ENCODE peak calls at places on chromosomes 11 and 22, in four cellular contexts. One of them, this sample, is unnamed.

GRCh38 chr22:21916309-21916918 is 36.2 kb downstream of the PPM1F start:
- DNase-seq in lung: no peak
- DNase-seq in NCI-H774: no peak
- DNase-seq in stimulated activated CD4-positive, alpha-beta T cell treated with anti-CD3 and anti-CD28 coated beads, Interleukin-12 subunit alpha, Interleukin-12 subunit beta, amount 100 ng/mL, for 24 hours: no peak
- DNase-seq in this sample: no peak

GRCh38 chr11:65432686-65433582 is 10.3 kb downstream of the NEAT1 start:
- DNase-seq in lung: no peak
- DNase-seq in NCI-H774: no peak
- DNase-seq in stimulated activated CD4-positive, alpha-beta T cell treated with anti-CD3 and anti-CD28 coated beads, Interleukin-12 subunit alpha, Interleukin-12 subunit beta, amount 100 ng/mL, for 24 hours: no peak
- DNase-seq in this sample: no peak

GRCh38 chr11:63635762-63636465 is 21.7 kb upstream of the PLAAT3 start:
- DNase-seq in lung: peak; percentile 59
- DNase-seq in NCI-H774: peak; percentile 30
- DNase-seq in stimulated activated CD4-positive, alpha-beta T cell treated with anti-CD3 and anti-CD28 coated beads, Interleukin-12 subunit alpha, Interleukin-12 subunit beta, amount 100 ng/mL, for 24 hours: peak; percentile 15
- DNase-seq in this sample: peak; percentile 83

GRCh38 chr11:126834573-126834972 is 166.0 kb downstream of the KIRREL3 start:
- DNase-seq in lung: no peak
- DNase-seq in NCI-H774: peak; percentile 7
- DNase-seq in stimulated activated CD4-positive, alpha-beta T cell treated with anti-CD3 and anti-CD28 coated beads, Interleukin-12 subunit alpha, Interleukin-12 subunit beta, amount 100 ng/mL, for 24 hours: no peak
- DNase-seq in this sample: no peak

GRCh38 chr11:2097356-2097997 is 41.7 kb downstream of the IGF2 start:
- DNase-seq in lung: peak; percentile 44
- DNase-seq in NCI-H774: no peak
- DNase-seq in stimulated activated CD4-positive, alpha-beta T cell treated with anti-CD3 and anti-CD28 coated beads, Interleukin-12 subunit alpha, Interleukin-12 subunit beta, amount 100 ng/mL, for 24 hours: no peak
- DNase-seq in this sample: peak; percentile 92

GRCh38 chr11:68999093-68999747 is 13.8 kb downstream of the MRGPRF start:
- DNase-seq in lung: no peak
- DNase-seq in NCI-H774: no peak
- DNase-seq in stimulated activated CD4-positive, alpha-beta T cell treated with anti-CD3 and anti-CD28 coated beads, Interleukin-12 subunit alpha, Interleukin-12 subunit beta, amount 100 ng/mL, for 24 hours: no peak
- DNase-seq in this sample: no peak

GRCh38 chr11:9250139-9250582 is 15.0 kb downstream of the DENND5A start:
- DNase-seq in lung: no peak
- DNase-seq in NCI-H774: no peak
- DNase-seq in stimulated activated CD4-positive, alpha-beta T cell treated with anti-CD3 and anti-CD28 coated beads, Interleukin-12 subunit alpha, Interleukin-12 subunit beta, amount 100 ng/mL, for 24 hours: no peak
- DNase-seq in this sample: no peak

GRCh38 chr11:69642549-69642912 is 1.6 kb downstream of the CCND1 start:
- DNase-seq in lung: no peak
- DNase-seq in NCI-H774: no peak
- DNase-seq in stimulated activated CD4-positive, alpha-beta T cell treated with anti-CD3 and anti-CD28 coated beads, Interleukin-12 subunit alpha, Interleukin-12 subunit beta, amount 100 ng/mL, for 24 hours: no peak
- DNase-seq in this sample: peak; percentile 60

GRCh38 chr11:45252134-45252856 is 33.8 kb downstream of the SYT13 start:
- DNase-seq in lung: no peak
- DNase-seq in NCI-H774: no peak
- DNase-seq in stimulated activated CD4-positive, alpha-beta T cell treated with anti-CD3 and anti-CD28 coated beads, Interleukin-12 subunit alpha, Interleukin-12 subunit beta, amount 100 ng/mL, for 24 hours: no peak
- DNase-seq in this sample: peak; percentile 75

GRCh38 chr22:41913842-41914534 is 886 bp downstream of the SHISA8 start:
- DNase-seq in lung: no peak
- DNase-seq in NCI-H774: no peak
- DNase-seq in stimulated activated CD4-positive, alpha-beta T cell treated with anti-CD3 and anti-CD28 coated beads, Interleukin-12 subunit alpha, Interleukin-12 subunit beta, amount 100 ng/mL, for 24 hours: no peak
- DNase-seq in this sample: peak; percentile 74

GRCh38 chr11:66687831-66688281 is 10.2 kb upstream of the RBM4B start:
- DNase-seq in lung: no peak
- DNase-seq in NCI-H774: no peak
- DNase-seq in stimulated activated CD4-positive, alpha-beta T cell treated with anti-CD3 and anti-CD28 coated beads, Interleukin-12 subunit alpha, Interleukin-12 subunit beta, amount 100 ng/mL, for 24 hours: no peak
- DNase-seq in this sample: no peak

GRCh38 chr11:131375421-131375820 is 5.0 kb downstream of the NTM start:
- DNase-seq in lung: no peak
- DNase-seq in NCI-H774: no peak
- DNase-seq in stimulated activated CD4-positive, alpha-beta T cell treated with anti-CD3 and anti-CD28 coated beads, Interleukin-12 subunit alpha, Interleukin-12 subunit beta, amount 100 ng/mL, for 24 hours: no peak
- DNase-seq in this sample: no peak

GRCh38 chr11:105968021-105968697 is 53.9 kb downstream of the MSANTD4 start:
- DNase-seq in lung: no peak
- DNase-seq in NCI-H774: no peak
- DNase-seq in stimulated activated CD4-positive, alpha-beta T cell treated with anti-CD3 and anti-CD28 coated beads, Interleukin-12 subunit alpha, Interleukin-12 subunit beta, amount 100 ng/mL, for 24 hours: no peak
- DNase-seq in this sample: no peak

GRCh38 chr22:50148991-50149721 is 21.4 kb upstream of the PANX2 start:
- DNase-seq in lung: peak; percentile 67
- DNase-seq in NCI-H774: no peak
- DNase-seq in stimulated activated CD4-positive, alpha-beta T cell treated with anti-CD3 and anti-CD28 coated beads, Interleukin-12 subunit alpha, Interleukin-12 subunit beta, amount 100 ng/mL, for 24 hours: peak; percentile 41
- DNase-seq in this sample: peak; percentile 78

GRCh38 chr22:42800731-42801536 is 56.1 kb downstream of the ARFGAP3 start:
- DNase-seq in lung: no peak
- DNase-seq in NCI-H774: peak; percentile 9
- DNase-seq in stimulated activated CD4-positive, alpha-beta T cell treated with anti-CD3 and anti-CD28 coated beads, Interleukin-12 subunit alpha, Interleukin-12 subunit beta, amount 100 ng/mL, for 24 hours: no peak
- DNase-seq in this sample: no peak

GRCh38 chr11:68331338-68331947 is 19.1 kb downstream of the LRP5 start:
- DNase-seq in lung: no peak
- DNase-seq in NCI-H774: no peak
- DNase-seq in stimulated activated CD4-positive, alpha-beta T cell treated with anti-CD3 and anti-CD28 coated beads, Interleukin-12 subunit alpha, Interleukin-12 subunit beta, amount 100 ng/mL, for 24 hours: no peak
- DNase-seq in this sample: no peak

GRCh38 chr11:94849836-94850235 is 81.7 kb downstream of the AMOTL1 start:
- DNase-seq in lung: no peak
- DNase-seq in NCI-H774: no peak
- DNase-seq in stimulated activated CD4-positive, alpha-beta T cell treated with anti-CD3 and anti-CD28 coated beads, Interleukin-12 subunit alpha, Interleukin-12 subunit beta, amount 100 ng/mL, for 24 hours: no peak
- DNase-seq in this sample: no peak

GRCh38 chr11:64743591-64744543 is at the start of gene RASGRP2:
- DNase-seq in lung: peak; percentile 74
- DNase-seq in NCI-H774: no peak
- DNase-seq in stimulated activated CD4-positive, alpha-beta T cell treated with anti-CD3 and anti-CD28 coated beads, Interleukin-12 subunit alpha, Interleukin-12 subunit beta, amount 100 ng/mL, for 24 hours: no peak
- DNase-seq in this sample: peak; percentile 58

GRCh38 chr11:119378851-119379465 is 2.5 kb downstream of the USP2 start:
- DNase-seq in lung: no peak
- DNase-seq in NCI-H774: no peak
- DNase-seq in stimulated activated CD4-positive, alpha-beta T cell treated with anti-CD3 and anti-CD28 coated beads, Interleukin-12 subunit alpha, Interleukin-12 subunit beta, amount 100 ng/mL, for 24 hours: no peak
- DNase-seq in this sample: peak; percentile 65

GRCh38 chr22:29359469-29359868 is 28.9 kb downstream of the AP1B1 start:
- DNase-seq in lung: peak; percentile 37
- DNase-seq in NCI-H774: no peak
- DNase-seq in stimulated activated CD4-positive, alpha-beta T cell treated with anti-CD3 and anti-CD28 coated beads, Interleukin-12 subunit alpha, Interleukin-12 subunit beta, amount 100 ng/mL, for 24 hours: no peak
- DNase-seq in this sample: peak; percentile 71

GRCh38 chr11:122750047-122750446 is 88.3 kb upstream of the CRTAM start:
- DNase-seq in lung: no peak
- DNase-seq in NCI-H774: no peak
- DNase-seq in stimulated activated CD4-positive, alpha-beta T cell treated with anti-CD3 and anti-CD28 coated beads, Interleukin-12 subunit alpha, Interleukin-12 subunit beta, amount 100 ng/mL, for 24 hours: no peak
- DNase-seq in this sample: no peak